ENCODE peak calls at places on chromosomes 6 and 20, in six cellular contexts. O is stomach; E is lung microvascular endothelial cell; N is NB4; P is RWPE1; M is stimulated activated CD8-positive, alpha-beta memory T cell treated with anti-CD3 and anti-CD28 coated beads, Interleukin-7, amount 100 ng/mL, for 48 hours. V is an unnamed sample.

GRCh38 chr6:75098709-75099108 is 107.1 kb downstream of the COL12A1 start:
- DNase-seq in E (peak), O (peak), N (peak), M (no peak), P (peak), V (no peak)

GRCh38 chr6:47690791-47691190 is 7.6 kb upstream of the ADGRF4 start:
- DNase-seq in M (no peak), N (no peak), E (no peak), P (no peak), O (no peak), V (no peak)

GRCh38 chr6:4280721-4281120 is 145.3 kb upstream of the ECI2 start:
- DNase-seq in O (no peak), N (no peak), E (no peak), M (no peak), P (peak), V (no peak)

GRCh38 chr6:116676021-116676420 is 5.0 kb upstream of the KPNA5 start:
- DNase-seq in P (no peak), M (no peak), E (no peak), N (no peak), O (no peak), V (no peak)

GRCh38 chr6:83067448-83068413 is at the start of gene DOP1A:
- DNase-seq in P (peak), E (peak), N (peak), O (peak), M (peak), V (peak)

GRCh38 chr6:157774153-157775135 is 48.6 kb upstream of the SNX9 start:
- DNase-seq in P (no peak), E (no peak), N (peak), O (no peak), M (no peak), V (peak)

GRCh38 chr6:71248306-71248705 is 40.3 kb upstream of the OGFRL1 start:
- DNase-seq in E (no peak), O (no peak), M (no peak), P (peak), N (peak), V (no peak)

GRCh38 chr6:13561624-13562267 is 12.7 kb upstream of the SIRT5 start:
- DNase-seq in M (no peak), P (no peak), N (peak), O (no peak), E (no peak), V (no peak)

GRCh38 chr6:2810092-2810671 is 31.5 kb downstream of the SERPINB1 start:
- DNase-seq in N (peak), O (peak), M (no peak), P (peak), E (no peak), V (no peak)

GRCh38 chr20:57680934-57681914 is 28.6 kb downstream of the PMEPA1 start:
- DNase-seq in P (no peak), O (no peak), M (no peak), E (no peak), N (no peak), V (no peak)

GRCh38 chr6:153231048-153231635 is 100.1 kb upstream of the RGS17 start:
- DNase-seq in M (no peak), N (peak), O (peak), E (peak), P (peak), V (peak)

GRCh38 chr20:62122659-62123449 is 579 bp downstream of the LSM14B start:
- DNase-seq in N (peak), P (peak), E (peak), O (peak), M (no peak), V (no peak)

GRCh38 chr20:24485981-24486380 is 16.6 kb downstream of the SYNDIG1 start:
- DNase-seq in P (no peak), E (no peak), N (no peak), M (no peak), O (peak), V (no peak)

GRCh38 chr6:101429291-101429690 is 35.8 kb downstream of the GRIK2 start:
- DNase-seq in N (no peak), E (no peak), P (no peak), O (no peak), M (no peak), V (no peak)

GRCh38 chr6:66662721-66663120 is 955.7 kb upstream of the EYS start:
- DNase-seq in O (no peak), P (no peak), N (no peak), M (no peak), E (no peak), V (no peak)

GRCh38 chr6:53630533-53631269 is 34.9 kb downstream of the KLHL31 start:
- DNase-seq in O (no peak), P (no peak), E (no peak), M (no peak), N (no peak), V (no peak)

GRCh38 chr20:36950432-36951197 is 893 bp downstream of the SAMHD1 start:
- DNase-seq in N (peak), M (peak), P (peak), E (peak), O (peak), V (no peak)

GRCh38 chr20:20448891-20449290 is 81.0 kb downstream of the INSM1 start:
- DNase-seq in N (no peak), O (no peak), E (no peak), M (no peak), P (no peak), V (no peak)

GRCh38 chr6:76862966-76863365 is 600.3 kb downstream of the HTR1B start:
- DNase-seq in O (no peak), N (no peak), M (no peak), P (no peak), E (no peak), V (no peak)

GRCh38 chr6:17871169-17871479 is 116.3 kb downstream of the KIF13A start:
- DNase-seq in N (no peak), M (no peak), P (no peak), O (no peak), E (no peak), V (no peak)

GRCh38 chr20:44552950-44553908 is 29.1 kb upstream of the PKIG start:
- DNase-seq in N (no peak), O (no peak), M (no peak), E (no peak), P (peak), V (no peak)

GRCh38 chr6:143039548-143039947 is 21.1 kb upstream of the AIG1 start:
- DNase-seq in M (no peak), P (no peak), N (no peak), O (no peak), E (no peak), V (no peak)

GRCh38 chr20:6882911-6883310 is 115.4 kb downstream of the BMP2 start:
- DNase-seq in E (no peak), N (no peak), O (no peak), P (peak), M (no peak), V (no peak)

GRCh38 chr6:85185977-85186376 is 263.9 kb upstream of the NT5E start:
- DNase-seq in P (no peak), O (no peak), M (no peak), E (no peak), N (no peak), V (no peak)

GRCh38 chr20:19830351-19830750 is 72.3 kb downstream of the RIN2 start:
- DNase-seq in P (no peak), O (no peak), M (no peak), N (no peak), E (peak), V (no peak)

GRCh38 chr6:106167105-106167814 is 81.1 kb downstream of the PRDM1 start:
- DNase-seq in N (no peak), E (no peak), P (no peak), O (no peak), M (no peak), V (no peak)

GRCh38 chr6:15131234-15132195 is 114.4 kb upstream of the JARID2 start:
- DNase-seq in O (no peak), E (no peak), N (no peak), M (no peak), P (no peak), V (no peak)

GRCh38 chr6:139979021-139979721 is 604.7 kb upstream of the CITED2 start:
- DNase-seq in N (no peak), M (no peak), P (no peak), O (no peak), E (no peak), V (no peak)

GRCh38 chr20:15857131-15857784 is 716.0 kb downstream of the KIF16B start:
- DNase-seq in P (no peak), M (no peak), O (no peak), N (no peak), E (no peak), V (no peak)

GRCh38 chr20:34404803-34405202 is 41.7 kb downstream of the ITCH start:
- DNase-seq in P (no peak), O (no peak), E (no peak), N (no peak), M (no peak), V (no peak)

GRCh38 chr6:123306334-123306733 is 310.3 kb downstream of the CLVS2 start:
- DNase-seq in N (no peak), E (no peak), P (no peak), M (no peak), O (no peak), V (no peak)

GRCh38 chr6:5670381-5670780 is 336.3 kb downstream of the NRN1 start:
- DNase-seq in M (no peak), O (no peak), N (no peak), P (peak), E (no peak), V (no peak)

GRCh38 chr6:37502703-37503485 is 3.2 kb upstream of the CCDC167 start:
- DNase-seq in O (no peak), M (no peak), N (no peak), P (no peak), E (peak), V (no peak)